ENCODE peak calls at places on chromosome 1, in four cellular contexts. One of them, this sample, is unnamed.

GRCh38 chr1:244865028-244865371 is 657 bp upstream of the HNRNPU start:
- DNase-seq in AG10803: no peak
- DNase-seq in ovary: peak
- DNase-seq in lower leg skin: peak
- DNase-seq in this sample: no peak

GRCh38 chr1:78339490-78339889 is 151.3 kb upstream of the PTGFR start:
- DNase-seq in AG10803: peak
- DNase-seq in ovary: no peak
- DNase-seq in lower leg skin: no peak
- DNase-seq in this sample: no peak

GRCh38 chr1:232377494-232377770 is 252.5 kb downstream of the SIPA1L2 start:
- DNase-seq in AG10803: peak
- DNase-seq in ovary: no peak
- DNase-seq in lower leg skin: no peak
- DNase-seq in this sample: no peak

GRCh38 chr1:57468661-57469523 is 45.0 kb upstream of the DAB1 start:
- DNase-seq in AG10803: peak
- DNase-seq in ovary: no peak
- DNase-seq in lower leg skin: no peak
- DNase-seq in this sample: peak

GRCh38 chr1:28592314-28593071 is 428 bp downstream of the RAB42 start:
- DNase-seq in AG10803: no peak
- DNase-seq in ovary: no peak
- DNase-seq in lower leg skin: no peak
- DNase-seq in this sample: no peak

GRCh38 chr1:36764796-36765195 is 269.5 kb downstream of the GRIK3 start:
- DNase-seq in AG10803: no peak
- DNase-seq in ovary: no peak
- DNase-seq in lower leg skin: no peak
- DNase-seq in this sample: no peak

GRCh38 chr1:17289756-17290155 is 18.2 kb upstream of the PADI4 start:
- DNase-seq in AG10803: peak
- DNase-seq in ovary: no peak
- DNase-seq in lower leg skin: peak
- DNase-seq in this sample: no peak

GRCh38 chr1:173168941-173169340 is 38.2 kb downstream of the TNFSF4 start:
- DNase-seq in AG10803: no peak
- DNase-seq in ovary: no peak
- DNase-seq in lower leg skin: no peak
- DNase-seq in this sample: no peak

GRCh38 chr1:101410048-101410878 is 173.4 kb downstream of the S1PR1 start:
- DNase-seq in AG10803: no peak
- DNase-seq in ovary: no peak
- DNase-seq in lower leg skin: no peak
- DNase-seq in this sample: no peak

GRCh38 chr1:188022661-188023060 is 1193.9 kb downstream of the PLA2G4A start:
- DNase-seq in AG10803: no peak
- DNase-seq in ovary: no peak
- DNase-seq in lower leg skin: no peak
- DNase-seq in this sample: no peak

GRCh38 chr1:158329807-158330206 is 1.5 kb downstream of the CD1B start:
- DNase-seq in AG10803: no peak
- DNase-seq in ovary: no peak
- DNase-seq in lower leg skin: no peak
- DNase-seq in this sample: no peak

GRCh38 chr1:7650801-7651200 is 120.3 kb upstream of the VAMP3 start:
- DNase-seq in AG10803: no peak
- DNase-seq in ovary: no peak
- DNase-seq in lower leg skin: no peak
- DNase-seq in this sample: no peak

GRCh38 chr1:160116277-160117147 is 953 bp downstream of the ATP1A2 start:
- DNase-seq in AG10803: peak
- DNase-seq in ovary: no peak
- DNase-seq in lower leg skin: no peak
- DNase-seq in this sample: no peak

GRCh38 chr1:116686723-116687368 is 19.3 kb upstream of the IGSF3 start:
- DNase-seq in AG10803: peak
- DNase-seq in ovary: no peak
- DNase-seq in lower leg skin: no peak
- DNase-seq in this sample: no peak

GRCh38 chr1:44924835-44925464 is 61.4 kb downstream of the EIF2B3 start:
- DNase-seq in AG10803: peak
- DNase-seq in ovary: no peak
- DNase-seq in lower leg skin: no peak
- DNase-seq in this sample: peak

GRCh38 chr1:38009841-38010180 is 2.7 kb upstream of the UTP11 start:
- DNase-seq in AG10803: no peak
- DNase-seq in ovary: no peak
- DNase-seq in lower leg skin: no peak
- DNase-seq in this sample: no peak

GRCh38 chr1:202710070-202711025 is at the start of gene SYT2:
- DNase-seq in AG10803: no peak
- DNase-seq in ovary: peak
- DNase-seq in lower leg skin: no peak
- DNase-seq in this sample: no peak

GRCh38 chr1:220294754-220295419 is 22.6 kb upstream of the RAB3GAP2 start:
- DNase-seq in AG10803: peak
- DNase-seq in ovary: no peak
- DNase-seq in lower leg skin: no peak
- DNase-seq in this sample: no peak

GRCh38 chr1:89754518-89754917 is 66.3 kb upstream of the LRRC8D start:
- DNase-seq in AG10803: peak
- DNase-seq in ovary: no peak
- DNase-seq in lower leg skin: no peak
- DNase-seq in this sample: peak

GRCh38 chr1:179883040-179883501 is 986 bp downstream of the TOR1AIP1 start:
- DNase-seq in AG10803: no peak
- DNase-seq in ovary: no peak
- DNase-seq in lower leg skin: no peak
- DNase-seq in this sample: no peak

GRCh38 chr1:215475719-215476525 is 91.2 kb upstream of the KCTD3 start:
- DNase-seq in AG10803: peak
- DNase-seq in ovary: no peak
- DNase-seq in lower leg skin: no peak
- DNase-seq in this sample: peak

GRCh38 chr1:16077430-16078245 is 4.2 kb upstream of the FAM131C start:
- DNase-seq in AG10803: no peak
- DNase-seq in ovary: no peak
- DNase-seq in lower leg skin: no peak
- DNase-seq in this sample: no peak

GRCh38 chr1:39160703-39161102 is 43.8 kb upstream of the MACF1 start:
- DNase-seq in AG10803: peak
- DNase-seq in ovary: no peak
- DNase-seq in lower leg skin: no peak
- DNase-seq in this sample: no peak
- TF ChIP-seq CTCF in AG10803: peak
- TF ChIP-seq CTCF in ovary: no peak
- TF ChIP-seq CTCF in lower leg skin: no peak
- TF ChIP-seq CTCF in this sample: no peak

GRCh38 chr1:31412205-31412604 is 808 bp upstream of the SERINC2 start:
- DNase-seq in AG10803: no peak
- DNase-seq in ovary: no peak
- DNase-seq in lower leg skin: no peak
- DNase-seq in this sample: no peak
- H3K4me3 ChIP-seq in AG10803: no peak
- H3K4me3 ChIP-seq in ovary: no peak
- H3K4me3 ChIP-seq in lower leg skin: no peak
- H3K4me3 ChIP-seq in this sample: no peak

DNA sequence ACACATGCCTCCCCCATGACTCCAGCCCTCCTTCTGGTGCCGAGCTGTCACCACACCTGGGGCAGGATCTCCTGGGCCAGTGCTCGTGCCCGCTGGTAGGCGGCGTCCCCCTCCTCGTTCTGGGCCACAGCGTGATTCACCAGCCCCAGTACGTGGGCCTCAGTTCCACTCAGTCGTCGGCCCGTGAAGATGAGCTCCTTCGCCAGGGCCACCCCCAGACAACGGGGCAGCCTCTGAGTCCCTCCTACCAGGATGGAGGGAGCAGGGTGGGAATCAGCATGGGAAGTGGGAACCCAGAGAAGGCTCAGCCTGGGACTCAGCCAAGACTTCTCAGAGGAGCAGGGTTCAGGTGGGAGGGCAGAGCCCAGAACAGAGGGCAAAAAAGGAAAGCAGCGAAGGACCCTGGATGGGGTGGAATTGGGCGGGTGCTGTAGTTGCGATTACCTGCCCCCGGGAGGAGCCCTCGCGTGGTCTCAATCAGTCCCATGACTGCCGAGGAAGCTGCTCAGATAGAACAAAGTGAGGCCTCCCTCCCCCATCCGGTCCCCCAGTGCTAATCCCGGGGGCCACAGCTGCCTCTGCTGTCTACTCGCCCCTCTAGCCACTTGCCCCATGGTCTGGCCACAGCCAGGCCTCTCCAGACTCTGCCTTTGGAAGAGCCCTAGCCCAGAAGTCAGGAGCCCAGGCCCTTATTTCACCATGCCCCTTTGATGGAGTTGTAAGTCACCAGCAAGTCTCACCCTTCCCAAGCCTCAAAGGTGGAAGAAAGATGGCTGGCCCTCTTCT is 16.8 kb downstream of the ECHDC2 start:
- DNase-seq in AG10803: peak
- DNase-seq in ovary: no peak
- DNase-seq in lower leg skin: no peak
- DNase-seq in this sample: no peak
- TF ChIP-seq CTCF in AG10803: peak
- TF ChIP-seq CTCF in ovary: no peak
- TF ChIP-seq CTCF in lower leg skin: no peak
- TF ChIP-seq CTCF in this sample: peak

GRCh38 chr1:174190800-174191199 is 31.5 kb downstream of the RABGAP1L start:
- DNase-seq in AG10803: no peak
- DNase-seq in ovary: no peak
- DNase-seq in lower leg skin: no peak
- DNase-seq in this sample: no peak
- H3K4me3 ChIP-seq in AG10803: no peak
- H3K4me3 ChIP-seq in ovary: no peak
- H3K4me3 ChIP-seq in lower leg skin: no peak
- H3K4me3 ChIP-seq in this sample: no peak

GRCh38 chr1:183956559-183957188 is 80.9 kb downstream of the COLGALT2 start:
- DNase-seq in AG10803: peak
- DNase-seq in ovary: no peak
- DNase-seq in lower leg skin: peak
- DNase-seq in this sample: peak
- TF ChIP-seq CTCF in AG10803: peak
- TF ChIP-seq CTCF in ovary: no peak
- TF ChIP-seq CTCF in lower leg skin: no peak
- TF ChIP-seq CTCF in this sample: peak

DNA sequence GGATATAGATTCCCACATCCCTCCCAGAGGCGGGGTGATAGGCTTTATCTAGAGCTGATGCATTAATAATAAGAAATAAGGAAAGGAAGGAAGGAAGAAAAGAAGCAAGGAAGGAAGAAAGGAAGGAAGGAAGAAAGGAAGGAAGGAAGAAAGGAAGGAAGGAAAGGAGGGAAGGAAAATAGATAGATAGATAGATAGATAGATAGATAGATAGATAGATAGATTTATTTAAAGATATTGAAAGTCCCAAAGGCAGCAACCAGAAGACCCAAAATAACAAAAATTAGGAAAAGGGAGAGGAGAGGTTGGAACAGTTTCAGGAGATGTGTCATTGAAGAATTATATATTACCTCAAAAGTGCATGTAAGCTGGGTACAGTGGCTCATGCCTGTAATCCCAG is 12.2 kb upstream of the SLC26A9 start:
- DNase-seq in AG10803: no peak
- DNase-seq in ovary: no peak
- DNase-seq in lower leg skin: no peak
- DNase-seq in this sample: no peak
- H3K4me3 ChIP-seq in AG10803: no peak
- H3K4me3 ChIP-seq in ovary: no peak
- H3K4me3 ChIP-seq in lower leg skin: no peak
- H3K4me3 ChIP-seq in this sample: no peak

GRCh38 chr1:204509186-204509635 is 7.0 kb upstream of the MDM4 start:
- DNase-seq in AG10803: no peak
- DNase-seq in ovary: no peak
- DNase-seq in lower leg skin: no peak
- DNase-seq in this sample: no peak
- TF ChIP-seq CTCF in AG10803: no peak
- TF ChIP-seq CTCF in ovary: no peak
- TF ChIP-seq CTCF in lower leg skin: no peak
- TF ChIP-seq CTCF in this sample: no peak

DNA sequence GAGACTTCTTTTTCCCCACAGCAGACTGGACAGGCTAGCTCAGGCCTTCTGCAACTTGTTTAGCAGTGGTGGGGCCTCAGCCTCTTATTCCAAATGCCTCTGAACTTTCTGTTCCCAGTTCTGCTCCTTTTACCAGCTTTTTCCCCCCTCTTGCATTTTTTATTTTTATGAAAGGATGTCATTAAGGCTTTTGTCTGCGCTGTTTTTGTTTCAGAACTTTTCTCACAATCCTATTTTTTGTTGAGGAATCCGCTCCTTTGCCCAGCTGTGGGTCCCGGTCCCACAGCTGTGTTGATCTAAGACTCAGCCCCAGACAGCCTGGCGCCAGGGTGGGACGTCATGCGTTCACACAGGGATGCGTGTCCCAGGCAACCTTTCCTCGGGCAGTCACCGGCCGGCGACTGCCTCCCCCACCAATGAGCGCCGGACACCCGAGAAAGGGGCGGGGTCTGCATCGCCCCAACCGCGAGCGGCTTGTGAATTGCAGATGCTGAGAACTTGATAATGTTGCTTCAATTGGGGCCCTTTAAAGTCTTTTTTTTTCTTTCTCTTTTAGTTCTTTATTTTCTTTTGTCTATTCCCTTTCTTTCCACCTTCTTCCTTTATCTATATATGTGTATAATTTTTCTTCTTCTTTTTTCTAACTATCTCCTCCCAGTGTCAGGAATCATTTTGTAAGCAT is 3.0 kb upstream of the ID3 start:
- DNase-seq in AG10803: peak
- DNase-seq in ovary: peak
- DNase-seq in lower leg skin: peak
- DNase-seq in this sample: peak
- H3K4me3 ChIP-seq in AG10803: peak
- H3K4me3 ChIP-seq in ovary: no peak
- H3K4me3 ChIP-seq in lower leg skin: no peak
- H3K4me3 ChIP-seq in this sample: peak

GRCh38 chr1:223001653-223002634 is 141.1 kb downstream of the TLR5 start:
- DNase-seq in AG10803: peak
- DNase-seq in ovary: no peak
- DNase-seq in lower leg skin: no peak
- DNase-seq in this sample: no peak
- TF ChIP-seq CTCF in AG10803: peak
- TF ChIP-seq CTCF in ovary: no peak
- TF ChIP-seq CTCF in lower leg skin: no peak
- TF ChIP-seq CTCF in this sample: peak

This sample was measured in AG04449.